ENCODE peak calls at places on chromosomes 1 and 21, in eight cellular contexts. A is lower leg skin, M is gastrocnemius medialis, X is IMR-90, T is transverse colon, I is heart left ventricle, O is ovary, R is A549. Q is an unnamed sample.
A peak's percentile ranks its signal among the peaks of the same experiment; 100 is the strongest.

GRCh38 chr1:9724706-9725476 is 73.4 kb downstream of the PIK3CD start:
- DNase-seq in A (no peak), M (no peak), X (peak; percentile 47), T (peak; percentile 65), I (peak; percentile 83), O (no peak), R (peak; percentile 57), Q (no peak)

GRCh38 chr21:35265170-35265877 is 216.2 kb upstream of the RUNX1 start:
- DNase-seq in A (no peak), M (no peak), X (peak; percentile 79), T (no peak), I (no peak), O (no peak), R (peak; percentile 64), Q (no peak)

GRCh38 chr1:212458817-212459216 is 26.1 kb downstream of the NENF start:
- DNase-seq in A (no peak), M (no peak), X (no peak), T (no peak), I (no peak), O (no peak), R (no peak), Q (no peak)

GRCh38 chr1:52032785-52033131 is 852 bp downstream of the KTI12 start:
- DNase-seq in A (peak; percentile 19), M (peak; percentile 18), X (peak; percentile 60), T (peak; percentile 58), I (peak; percentile 67), O (peak; percentile 30), R (peak; percentile 32), Q (peak; percentile 25)

GRCh38 chr1:17108786-17109185 is 10.5 kb downstream of the PADI2 start:
- DNase-seq in A (no peak), M (peak; percentile 56), X (peak; percentile 18), T (peak; percentile 74), I (no peak), O (no peak), R (no peak), Q (peak; percentile 74)

GRCh38 chr1:209881271-209882018 is 53.7 kb downstream of the UTP25 start:
- DNase-seq in A (no peak), M (no peak), X (no peak), T (no peak), I (no peak), O (no peak), R (no peak), Q (no peak)

GRCh38 chr1:168926236-168926635 is 180.3 kb upstream of the ATP1B1 start:
- DNase-seq in A (no peak), M (no peak), X (no peak), T (no peak), I (no peak), O (no peak), R (no peak), Q (no peak)

GRCh38 chr1:206685256-206685748 is 597 bp downstream of the MAPKAPK2 start:
- DNase-seq in A (no peak), M (peak; percentile 28), X (peak; percentile 53), T (no peak), I (peak; percentile 76), O (peak; percentile 36), R (peak; percentile 13), Q (no peak)

GRCh38 chr1:193185861-193186714 is at the start of gene B3GALT2:
- DNase-seq in A (no peak), M (no peak), X (peak; percentile 70), T (peak; percentile 32), I (no peak), O (peak; percentile 41), R (no peak), Q (peak; percentile 7)
- H3K4me3 ChIP-seq in A (no peak within 1 kb of the TSS), M (peak within 1 kb of the TSS; percentile 15), X (peak within 1 kb of the TSS; percentile 60), T (peak within 1 kb of the TSS; percentile 16), I (peak within 1 kb of the TSS; percentile 28), O (peak within 1 kb of the TSS; percentile 18), R (no peak within 1 kb of the TSS), Q (peak within 1 kb of the TSS; percentile 14)

DNA sequence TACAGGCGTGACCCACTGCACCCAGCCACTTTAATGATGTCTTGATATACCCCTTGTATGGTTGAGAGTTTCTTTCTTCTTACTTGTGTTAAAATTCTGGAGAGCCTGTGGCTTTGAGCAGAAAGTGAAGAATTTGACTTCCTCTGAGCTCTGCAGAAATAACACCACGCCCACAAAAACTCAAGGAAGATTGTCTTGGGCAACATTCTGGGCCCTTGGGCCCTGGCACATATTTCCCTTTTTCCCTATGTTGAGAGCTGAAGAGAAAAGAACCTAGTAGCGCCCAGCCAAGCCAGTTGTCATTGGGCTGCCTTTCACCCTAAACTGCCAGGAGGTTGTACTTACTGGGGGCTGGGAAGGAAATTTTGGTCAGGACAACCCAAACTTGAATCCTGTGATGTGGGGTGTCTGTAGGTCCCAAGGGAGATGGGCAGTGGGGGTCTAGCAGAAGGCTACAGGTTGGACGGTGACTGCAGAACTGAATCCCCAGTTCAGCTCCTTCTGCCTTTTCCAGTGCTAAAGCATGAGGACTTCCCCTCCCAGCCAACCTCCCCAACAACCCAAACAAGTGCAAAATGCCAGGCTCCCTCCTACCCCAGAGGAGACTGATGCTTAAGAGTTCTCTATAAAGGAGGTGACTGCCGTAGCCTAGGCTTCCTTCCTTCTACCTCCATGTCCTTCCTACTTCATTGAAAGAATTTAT is 11.7 kb upstream of the SNAPIN start:
- DNase-seq in A (no peak), M (no peak), X (no peak), T (no peak), I (no peak), O (no peak), R (peak; percentile 17), Q (no peak)
- TF ChIP-seq POLR2A in A (no peak), M (no peak), X (no peak), T (no peak), I (no peak), O (no peak), R (no peak), Q (no peak)

GRCh38 chr21:44441041-44441400 is 14.3 kb upstream of the LRRC3 start:
- DNase-seq in A (no peak), M (peak; percentile 6), X (no peak), T (no peak), I (no peak), O (no peak), R (no peak), Q (no peak)

GRCh38 chr21:44440241-44441040 is 14.9 kb upstream of the LRRC3 start:
- DNase-seq in A (no peak), M (peak; percentile 3), X (no peak), T (no peak), I (peak; percentile 55), O (no peak), R (no peak), Q (no peak)

GRCh38 chr21:44443291-44443890 is 11.9 kb upstream of the LRRC3 start:
- DNase-seq in A (no peak), M (no peak), X (no peak), T (no peak), I (no peak), O (no peak), R (no peak), Q (no peak)

GRCh38 chr21:44442266-44443125 is 12.8 kb upstream of the LRRC3 start:
- DNase-seq in A (no peak), M (no peak), X (no peak), T (no peak), I (peak; percentile 8), O (no peak), R (no peak), Q (no peak)

DNA sequence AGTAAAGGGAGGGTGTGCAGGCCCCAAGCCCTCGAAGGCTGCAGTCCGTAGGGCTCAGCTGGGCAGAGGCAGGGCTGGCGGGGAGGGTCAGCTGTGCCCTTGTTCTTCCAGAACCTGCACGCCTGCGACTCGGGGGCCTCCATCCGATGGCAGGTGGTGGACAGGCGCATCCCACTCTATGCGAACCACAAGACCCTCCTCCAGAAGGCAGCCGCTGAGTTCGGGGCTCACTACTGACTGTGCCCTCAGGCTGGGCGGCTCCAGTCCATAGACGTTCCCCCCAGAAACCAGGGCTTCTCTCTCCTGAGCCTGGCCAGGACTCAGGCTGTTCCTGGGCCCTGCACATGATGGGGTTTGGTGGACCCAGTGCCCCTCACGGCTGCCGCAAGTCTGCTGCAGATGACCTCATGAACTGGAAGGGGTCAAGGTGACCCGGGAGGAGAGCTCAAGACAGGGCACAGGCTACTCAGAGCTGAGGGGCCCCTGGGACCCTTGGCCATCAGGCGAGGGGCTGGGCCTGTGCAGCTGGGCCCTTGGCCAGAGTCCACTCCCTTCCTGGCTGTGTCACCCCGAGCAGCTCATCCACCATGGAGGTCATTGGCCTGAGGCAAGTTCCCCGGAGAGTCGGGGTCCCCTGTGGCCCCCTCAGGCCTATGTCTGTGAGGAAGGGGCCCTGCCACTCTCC is 13.6 kb upstream of the LRRC3 start:
- DNase-seq in A (no peak), M (no peak), X (no peak), T (no peak), I (peak; percentile 41), O (no peak), R (no peak), Q (no peak)
- H3K4me3 ChIP-seq in A (no peak overlapping the region), M (no peak overlapping the region), X (no peak overlapping the region), T (no peak overlapping the region), I (no peak overlapping the region), O (no peak overlapping the region), R (no peak overlapping the region), Q (no peak overlapping the region)

GRCh38 chr1:27153549-27153886 is 1.4 kb downstream of the SLC9A1 start:
- DNase-seq in A (no peak), M (peak; percentile 53), X (no peak), T (peak; percentile 47), I (no peak), O (no peak), R (no peak), Q (peak; percentile 54)

GRCh38 chr1:27154469-27154990 is 395 bp downstream of the SLC9A1 start:
- DNase-seq in A (no peak), M (no peak), X (no peak), T (no peak), I (no peak), O (no peak), R (no peak), Q (no peak)

GRCh38 chr1:27157194-27157593 is 2.3 kb upstream of the SLC9A1 start:
- DNase-seq in A (no peak), M (no peak), X (no peak), T (no peak), I (no peak), O (no peak), R (no peak), Q (no peak)

GRCh38 chr1:27153927-27154358 is 982 bp downstream of the SLC9A1 start:
- DNase-seq in A (no peak), M (peak; percentile 29), X (no peak), T (no peak), I (no peak), O (no peak), R (no peak), Q (no peak)

DNA sequence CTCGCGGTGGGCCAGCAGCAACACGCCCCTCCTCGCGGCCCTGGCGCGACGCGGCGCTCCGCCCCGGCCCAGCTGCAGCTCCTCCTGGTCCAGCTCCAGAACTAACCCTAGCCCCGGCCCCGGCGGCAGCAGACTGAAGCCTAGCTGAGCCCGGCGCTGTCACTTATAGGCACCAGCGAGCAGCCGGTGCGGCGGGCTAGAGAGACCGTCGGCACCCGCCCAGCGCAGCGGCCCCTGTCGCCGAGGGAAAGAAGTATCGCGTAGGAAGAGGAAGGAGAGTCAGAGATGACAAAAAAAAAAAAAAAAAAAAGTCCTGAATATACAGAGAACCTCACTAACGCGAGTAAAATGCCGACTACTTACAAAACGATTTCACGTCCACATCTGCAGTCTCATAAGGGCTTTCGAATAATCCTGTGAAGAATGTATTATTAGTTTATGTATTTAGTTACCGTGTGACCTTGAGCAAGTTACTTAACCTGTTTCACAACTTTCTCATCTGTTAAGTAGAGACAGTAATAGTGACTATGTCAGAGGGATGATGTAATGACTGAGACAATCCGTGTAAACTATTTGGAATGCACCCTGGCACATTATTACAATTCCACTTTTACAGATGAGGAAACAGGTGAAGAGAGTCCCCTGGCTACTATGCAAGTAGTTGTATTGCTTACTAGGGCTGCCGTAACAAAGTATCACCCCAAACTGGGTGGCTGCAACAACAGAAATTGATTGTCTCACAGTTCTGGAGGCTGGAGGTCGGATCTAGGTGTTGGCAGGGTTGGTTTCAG is at the start of gene SLC9A1:
- DNase-seq in A (peak; percentile 93), M (peak; percentile 94), X (peak; percentile 90), T (peak; percentile 97), I (peak; percentile 98), O (peak; percentile 95), R (peak; percentile 90), Q (peak; percentile 92)
- TF ChIP-seq POLR2A in A (peak; percentile 97), M (peak; percentile 100), X (peak; percentile 100), T (peak; percentile 98), I (peak; percentile 99), O (peak; percentile 100), R (peak; percentile 97), Q (peak; percentile 96)